ENCODE peak calls at places on chromosome 13, in four cellular contexts. V is stimulated activated CD8-positive, alpha-beta memory T cell treated with anti-CD3 and anti-CD28 coated beads, Interleukin-7, amount 100 ng/mL, for 4 hours; H is SK-N-DZ; C is NAMALWA. D is an unnamed sample.
A peak's percentile ranks its signal among the peaks of the same experiment; 100 is the strongest.

GRCh38 chr13:113096052-113096744 is 9.4 kb upstream of the F7 start:
- DNase-seq in V (no peak), H (no peak), C (no peak), D (no peak)

GRCh38 chr13:48600374-48601364 is 53.1 kb upstream of the CYSLTR2 start:
- DNase-seq in V (no peak), H (no peak), C (no peak), D (no peak)

GRCh38 chr13:44904982-44905381 is 84.3 kb downstream of the NUFIP1 start:
- DNase-seq in H (no peak), V (no peak), C (no peak), D (no peak)

GRCh38 chr13:62296812-62297211 is 881.2 kb upstream of the PCDH20 start:
- DNase-seq in V (no peak), H (no peak), C (no peak), D (no peak)

GRCh38 chr13:92547256-92547655 is 679.4 kb upstream of the GPC6 start:
- DNase-seq in H (no peak), C (no peak), V (no peak), D (no peak)

GRCh38 chr13:106753241-106753640 is 185.3 kb upstream of the ARGLU1 start:
- DNase-seq in H (no peak), V (no peak), C (no peak), D (no peak)

GRCh38 chr13:95479706-95480105 is 72.8 kb upstream of the CLDN10 start:
- DNase-seq in H (no peak), C (no peak), V (no peak), D (peak; percentile 61)

GRCh38 chr13:27977476-27978300 is 8.6 kb upstream of the CDX2 start:
- DNase-seq in H (no peak), C (no peak), V (no peak), D (no peak)

GRCh38 chr13:76189882-76190519 is 553.9 kb downstream of the LMO7 start:
- DNase-seq in C (no peak), H (no peak), V (no peak), D (no peak)

GRCh38 chr13:112234131-112234875 is 141.9 kb upstream of the SPACA7 start:
- DNase-seq in V (no peak), H (no peak), C (no peak), D (no peak)

GRCh38 chr13:98214707-98215106 is 37.6 kb upstream of the RNF113B start:
- DNase-seq in V (no peak), C (no peak), H (no peak), D (no peak)

GRCh38 chr13:74052402-74052928 is 81.7 kb downstream of the KLF12 start:
- DNase-seq in V (no peak), C (no peak), H (no peak), D (no peak)

GRCh38 chr13:79662882-79663281 is 181.9 kb downstream of the NDFIP2 start:
- DNase-seq in V (no peak), H (no peak), C (no peak), D (peak; percentile 68)

GRCh38 chr13:79455331-79455730 is 25.6 kb upstream of the NDFIP2 start:
- DNase-seq in C (no peak), V (no peak), H (no peak), D (no peak)